ENCODE peak calls at places on chromosomes 2 and 18, in nine cellular contexts. K, F, V, Q, O, Z, N, E and I are unnamed samples.

GRCh38 chr2:2683581-2683980 is 352.5 kb upstream of the MYT1L start:
- DNase-seq in E (no peak), O (no peak), K (no peak), Q (no peak), V (no peak), N (no peak), F (no peak), Z (no peak), I (no peak)

GRCh38 chr18:3554811-3555427 is 104.9 kb downstream of the TGIF1 start:
- DNase-seq in E (no peak), F (no peak), K (no peak), V (no peak), Q (no peak), Z (no peak), O (peak; percentile 11), N (no peak), I (no peak)

GRCh38 chr2:144444418-144444817 is 75.5 kb downstream of the ZEB2 start:
- DNase-seq in Z (no peak), F (no peak), Q (no peak), E (no peak), V (no peak), O (peak; percentile 62), N (no peak), K (no peak), I (no peak)

GRCh38 chr2:237566401-237567235 is at the start of gene PRLH:
- DNase-seq in Q (no peak), O (no peak), Z (no peak), V (no peak), E (no peak), F (no peak), N (no peak), K (no peak), I (no peak)

GRCh38 chr2:1739961-1740713 is 4.2 kb downstream of the PXDN start:
- DNase-seq in K (no peak), E (no peak), F (no peak), Q (no peak), V (no peak), O (no peak), Z (no peak), N (no peak), I (no peak)

GRCh38 chr2:213336253-213336770 is 52.0 kb downstream of the SPAG16 start:
- DNase-seq in E (no peak), O (no peak), K (no peak), F (no peak), Z (no peak), Q (no peak), V (no peak), N (no peak), I (no peak)

GRCh38 chr18:49135871-49136270 is 185.1 kb upstream of the SMAD7 start:
- DNase-seq in K (peak; percentile 32), Q (no peak), Z (no peak), E (no peak), F (no peak), N (peak; percentile 8), O (peak; percentile 36), V (peak; percentile 78), I (no peak)

GRCh38 chr2:241558532-241559488 is at the start of gene BOK:
- DNase-seq in Z (no peak), O (peak; percentile 96), Q (peak; percentile 80), V (peak; percentile 73), E (peak; percentile 72), K (peak; percentile 84), F (no peak), N (peak; percentile 65), I (no peak)

GRCh38 chr18:50722311-50722710 is 97.5 kb downstream of the MRO start:
- DNase-seq in O (no peak), N (no peak), E (no peak), Z (no peak), V (no peak), F (no peak), Q (no peak), K (peak; percentile 2), I (no peak)

DNA sequence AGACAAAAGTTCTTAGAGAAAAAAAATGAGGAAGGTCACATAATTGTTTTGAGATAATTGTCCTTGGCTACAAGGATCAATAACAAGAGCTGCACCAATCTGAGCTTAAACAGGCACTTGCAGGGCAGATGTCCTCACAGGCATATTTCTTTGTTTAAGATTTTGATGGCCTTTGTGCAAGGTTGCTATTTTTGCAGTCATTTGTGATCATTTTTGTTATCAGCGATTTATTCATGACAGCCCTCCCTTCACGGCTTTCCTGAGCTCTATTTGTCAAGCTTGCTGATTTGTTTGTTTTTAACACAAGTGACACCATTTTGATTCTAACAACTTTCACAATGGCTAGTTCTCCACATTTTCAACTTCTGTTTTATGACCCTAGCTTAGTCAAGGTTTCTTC is 418.6 kb upstream of the REG3G start:
- DNase-seq in V (no peak), O (no peak), F (no peak), Z (no peak), N (no peak), E (no peak), K (no peak), Q (no peak), I (no peak)
- TF ChIP-seq REST in V (no peak), O (no peak), F (no peak), Z (no peak), N (no peak), E (no peak), K (no peak), Q (no peak), I (no peak)

GRCh38 chr2:209471037-209471436 is 47.2 kb downstream of the MAP2 start:
- DNase-seq in Q (no peak), K (no peak), V (no peak), E (no peak), Z (no peak), N (no peak), F (no peak), O (no peak), I (no peak)

GRCh38 chr2:209472871-209473270 is 49.0 kb downstream of the MAP2 start:
- DNase-seq in Z (peak; percentile 22), N (no peak), K (peak; percentile 48), O (no peak), E (no peak), Q (no peak), F (no peak), V (no peak), I (no peak)

GRCh38 chr2:209470466-209470865 is 46.6 kb downstream of the MAP2 start:
- DNase-seq in F (no peak), Z (no peak), O (no peak), K (no peak), Q (no peak), E (no peak), N (no peak), V (no peak), I (no peak)

GRCh38 chr2:209473930-209474419 is 50.1 kb downstream of the MAP2 start:
- DNase-seq in O (no peak), E (peak; percentile 68), N (no peak), K (peak; percentile 77), Q (no peak), V (peak; percentile 24), F (no peak), Z (peak; percentile 29), I (peak; percentile 57)

GRCh38 chr2:209472386-209472832 is 48.6 kb downstream of the MAP2 start:
- DNase-seq in Z (peak; percentile 29), E (no peak), F (no peak), N (no peak), Q (no peak), K (peak; percentile 40), V (no peak), O (peak; percentile 17), I (no peak)
- TF ChIP-seq REST in Z (no peak), E (no peak), F (no peak), N (no peak), Q (no peak), K (no peak), V (no peak), O (no peak), I (no peak)

DNA sequence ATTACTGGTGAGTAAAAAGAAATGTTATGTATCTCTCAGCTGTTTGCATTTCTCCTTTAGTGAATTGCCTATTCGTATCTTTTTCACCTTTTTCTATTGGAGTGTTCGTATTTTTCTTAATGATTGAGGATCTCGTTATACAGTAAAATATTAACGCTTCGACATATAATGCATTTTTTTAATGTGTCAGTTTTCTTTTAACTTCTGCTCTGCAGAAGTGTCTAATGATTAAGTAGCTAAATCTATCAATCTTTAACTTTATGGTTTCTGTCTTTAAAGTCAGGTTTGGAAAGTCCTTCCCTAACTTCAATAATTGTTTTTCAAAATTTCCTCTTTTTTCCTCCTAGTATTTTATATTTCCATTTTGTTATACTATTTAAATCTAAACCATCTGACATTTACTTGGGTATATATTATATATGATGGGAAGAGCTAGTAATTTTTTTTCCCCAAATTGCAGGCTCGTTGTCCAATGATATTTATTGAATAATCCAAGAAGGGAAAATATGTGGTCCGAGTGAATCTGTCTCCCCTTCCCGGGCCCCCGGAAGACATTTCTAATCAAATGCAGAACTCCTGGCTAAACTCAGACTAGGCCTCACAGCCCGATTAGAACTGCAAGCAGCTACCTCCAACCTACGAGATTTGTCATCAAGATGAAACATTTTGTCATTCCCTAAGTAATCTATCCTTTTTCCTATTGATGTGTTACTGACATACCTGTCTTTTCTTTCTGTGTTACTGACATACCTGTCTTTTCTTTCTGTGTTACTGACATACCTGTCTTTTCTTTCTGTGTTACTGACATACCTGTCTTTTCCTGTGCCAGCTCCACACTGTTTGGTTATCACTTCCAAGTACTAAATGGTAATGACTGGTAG is 17.2 kb downstream of the PCBP1 start:
- DNase-seq in Q (peak; percentile 73), K (no peak), V (peak; percentile 69), O (peak; percentile 67), N (peak; percentile 67), Z (peak; percentile 91), F (no peak), E (no peak), I (no peak)
- TF ChIP-seq REST in Q (no peak), K (no peak), V (no peak), O (no peak), N (no peak), Z (peak; percentile 15), F (no peak), E (no peak), I (no peak)

DNA sequence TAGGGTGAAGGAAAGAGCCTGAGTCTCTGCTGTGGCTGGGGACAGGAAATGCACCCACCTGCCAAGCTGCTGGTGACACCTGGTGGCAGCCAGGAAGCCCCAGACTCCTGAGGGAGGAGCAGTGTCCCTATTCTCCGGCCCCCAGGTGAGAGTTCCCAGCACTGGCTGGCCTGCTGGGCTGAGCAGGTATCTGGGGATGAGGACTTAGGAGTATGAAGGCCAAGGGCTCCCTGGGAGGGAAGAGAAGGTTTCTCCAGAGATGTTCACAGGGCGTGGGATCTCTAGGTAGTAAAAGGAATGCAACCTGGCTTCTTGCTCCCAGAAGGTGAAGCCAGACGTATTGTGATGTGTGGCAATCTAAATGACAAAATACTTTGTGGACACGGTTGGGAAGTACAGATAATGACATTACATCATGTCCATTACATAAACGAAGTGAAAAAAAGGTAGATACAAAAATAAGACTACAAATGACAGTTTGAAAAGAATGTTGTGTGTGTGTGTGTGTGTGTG is 75.8 kb upstream of the SLC1A4 start:
- DNase-seq in Q (peak; percentile 37), K (peak; percentile 35), V (peak; percentile 47), O (peak; percentile 74), N (peak; percentile 20), Z (peak; percentile 34), E (peak; percentile 53), F (no peak), I (no peak)
- TF ChIP-seq REST in Q (no peak), K (no peak), V (no peak), O (no peak), N (no peak), Z (no peak), E (no peak), F (no peak), I (no peak)